ENCODE peak calls at places on chromosomes 11 and 22, in eight cellular contexts. M is skeletal muscle cell; J is AG08395; G is midbrain; B is SW 1271; Q is naive thymus-derived CD8-positive, alpha-beta T cell; K is ELR; D is AG09319. L is an unnamed sample.

GRCh38 chr11:27795955-27796861 is 96.0 kb upstream of the BDNF start:
- DNase-seq in M (no peak), J (no peak), G (no peak), B (no peak), Q (no peak), K (no peak), D (no peak), L (no peak)

GRCh38 chr11:113874096-113874919 is 1.1 kb downstream of the USP28 start:
- DNase-seq in M (no peak), J (no peak), G (no peak), B (peak; percentile 11), Q (no peak), K (peak; percentile 43), D (no peak), L (no peak)

GRCh38 chr11:124070906-124071621 is 29.9 kb upstream of the OR10G7 start:
- DNase-seq in M (peak; percentile 48), J (peak; percentile 68), G (peak; percentile 75), B (peak; percentile 40), Q (peak; percentile 52), K (peak; percentile 63), D (peak; percentile 65), L (peak; percentile 78)

GRCh38 chr11:73383249-73384126 is 7.3 kb downstream of the RELT start:
- DNase-seq in M (no peak), J (peak; percentile 30), G (peak; percentile 41), B (no peak), Q (no peak), K (no peak), D (no peak), L (no peak)

GRCh38 chr11:79758325-79758724 is 317.5 kb upstream of the TENM4 start:
- DNase-seq in M (no peak), J (no peak), G (no peak), B (no peak), Q (no peak), K (no peak), D (no peak), L (no peak)

GRCh38 chr11:70034740-70035365 is 43.3 kb upstream of the ANO1 start:
- DNase-seq in M (no peak), J (no peak), G (no peak), B (no peak), Q (no peak), K (no peak), D (no peak), L (no peak)

GRCh38 chr22:28630185-28630580 is 49.5 kb downstream of the TTC28 start:
- DNase-seq in M (no peak), J (no peak), G (no peak), B (no peak), Q (no peak), K (no peak), D (no peak), L (no peak)

GRCh38 chr11:38594881-38595280 is 1996.8 kb upstream of the RAG2 start:
- DNase-seq in M (no peak), J (no peak), G (no peak), B (no peak), Q (no peak), K (no peak), D (no peak), L (no peak)

GRCh38 chr11:128304666-128305485 is 282.5 kb downstream of the ETS1 start:
- DNase-seq in M (no peak), J (no peak), G (no peak), B (no peak), Q (no peak), K (no peak), D (no peak), L (no peak)

GRCh38 chr11:122293298-122294023 is 177.4 kb upstream of the BLID start:
- DNase-seq in M (no peak), J (peak; percentile 43), G (peak; percentile 25), B (no peak), Q (no peak), K (no peak), D (no peak), L (no peak)

GRCh38 chr11:36577859-36578258 is 10.1 kb downstream of the RAG1 start:
- DNase-seq in M (no peak), J (peak; percentile 57), G (no peak), B (no peak), Q (no peak), K (peak; percentile 15), D (no peak), L (peak; percentile 3)

GRCh38 chr11:102807921-102808320 is 10.0 kb upstream of the MMP1 start:
- DNase-seq in M (no peak), J (no peak), G (no peak), B (no peak), Q (no peak), K (peak; percentile 42), D (no peak), L (no peak)

GRCh38 chr22:31954535-31955326 is 10.4 kb downstream of the YWHAH start:
- DNase-seq in M (no peak), J (no peak), G (no peak), B (no peak), Q (no peak), K (no peak), D (no peak), L (peak; percentile 57)

GRCh38 chr11:60970890-60971289 is 590 bp upstream of the CD6 start:
- DNase-seq in M (no peak), J (no peak), G (no peak), B (no peak), Q (no peak), K (no peak), D (no peak), L (no peak)

GRCh38 chr22:24205438-24206189 is 24.3 kb downstream of the SUSD2 start:
- DNase-seq in M (no peak), J (no peak), G (no peak), B (no peak), Q (no peak), K (no peak), D (no peak), L (no peak)

GRCh38 chr22:23685205-23685784 is 5.5 kb upstream of the RGL4 start:
- DNase-seq in M (no peak), J (peak; percentile 44), G (no peak), B (no peak), Q (no peak), K (peak; percentile 65), D (no peak), L (no peak)

GRCh38 chr11:74748211-74749126 is at the start of gene RNF169:
- DNase-seq in M (peak; percentile 88), J (peak; percentile 99), G (peak; percentile 96), B (peak; percentile 97), Q (peak; percentile 83), K (peak; percentile 98), D (peak; percentile 87), L (peak; percentile 94)

GRCh38 chr11:64526795-64527194 is 64.2 kb upstream of the SLC22A12 start:
- DNase-seq in M (no peak), J (no peak), G (no peak), B (no peak), Q (no peak), K (no peak), D (no peak), L (no peak)

GRCh38 chr22:44391026-44391425 is 78.3 kb upstream of the SHISAL1 start:
- DNase-seq in M (no peak), J (no peak), G (no peak), B (no peak), Q (no peak), K (no peak), D (no peak), L (no peak)

GRCh38 chr22:17914474-17914873 is 109.9 kb downstream of the MICAL3 start:
- DNase-seq in M (no peak), J (no peak), G (peak; percentile 25), B (no peak), Q (no peak), K (no peak), D (no peak), L (no peak)

GRCh38 chr11:110468095-110468494 is 38.3 kb downstream of the FDX1 start:
- DNase-seq in M (no peak), J (no peak), G (no peak), B (no peak), Q (no peak), K (no peak), D (no peak), L (no peak)

GRCh38 chr22:42111798-42112197 is 18.8 kb downstream of the CYP2D6 start:
- DNase-seq in M (no peak), J (no peak), G (no peak), B (no peak), Q (no peak), K (peak; percentile 30), D (no peak), L (no peak)

GRCh38 chr11:116221351-116221750 is 551.4 kb downstream of the BUD13 start:
- DNase-seq in M (no peak), J (no peak), G (no peak), B (no peak), Q (no peak), K (no peak), D (no peak), L (no peak)

GRCh38 chr11:2577071-2578005 is 122.5 kb downstream of the KCNQ1OT1 start:
- DNase-seq in M (no peak), J (no peak), G (no peak), B (no peak), Q (no peak), K (no peak), D (no peak), L (no peak)

GRCh38 chr11:66704659-66705360 is 24.2 kb downstream of the SPTBN2 start:
- DNase-seq in M (no peak), J (no peak), G (no peak), B (no peak), Q (no peak), K (no peak), D (no peak), L (no peak)

GRCh38 chr11:121464352-121464946 is 11.7 kb upstream of the SORL1-AS1 start:
- DNase-seq in M (peak; percentile 76), J (peak; percentile 93), G (peak; percentile 39), B (peak; percentile 69), Q (peak; percentile 62), K (peak; percentile 88), D (no peak), L (peak; percentile 30)

GRCh38 chr22:39967103-39967829 is 7.1 kb downstream of the TMA7B start:
- DNase-seq in M (peak; percentile 53), J (no peak), G (no peak), B (no peak), Q (no peak), K (peak; percentile 39), D (no peak), L (no peak)

GRCh38 chr11:72762641-72763304 is 10.6 kb upstream of the ARAP1 start:
- DNase-seq in M (no peak), J (no peak), G (no peak), B (no peak), Q (no peak), K (no peak), D (no peak), L (no peak)

GRCh38 chr22:48505891-48506290 is 1321.8 kb downstream of the BRD1 start:
- DNase-seq in M (no peak), J (no peak), G (no peak), B (no peak), Q (no peak), K (no peak), D (no peak), L (no peak)

GRCh38 chr22:36343720-36344105 is 44.1 kb downstream of the MYH9 start:
- DNase-seq in M (no peak), J (no peak), G (peak; percentile 80), B (no peak), Q (no peak), K (no peak), D (no peak), L (no peak)

GRCh38 chr11:126888126-126888712 is 112.4 kb downstream of the KIRREL3 start:
- DNase-seq in M (no peak), J (no peak), G (no peak), B (no peak), Q (no peak), K (no peak), D (no peak), L (no peak)

GRCh38 chr11:87473174-87473573 is 435.4 kb downstream of the TMEM135 start:
- DNase-seq in M (peak; percentile 86), J (peak; percentile 72), G (no peak), B (peak; percentile 29), Q (no peak), K (peak; percentile 86), D (no peak), L (peak; percentile 7)

GRCh38 chr22:46538816-46539163 is 1.4 kb upstream of the CELSR1 start:
- DNase-seq in M (no peak), J (peak; percentile 64), G (no peak), B (no peak), Q (no peak), K (peak; percentile 80), D (no peak), L (no peak)

GRCh38 chr11:7639643-7640025 is 33.7 kb downstream of the CYB5R2 start:
- DNase-seq in M (no peak), J (no peak), G (no peak), B (no peak), Q (no peak), K (no peak), D (no peak), L (no peak)

L was measured in fibroblast of gingiva.